ENCODE peak calls at places on chromosomes 3 and 15, in nine cellular contexts. One of them, this sample, is unnamed.

GRCh38 chr3:156291269-156292123 is 171.1 kb downstream of the KCNAB1 start:
- DNase-seq in cardiac muscle cell: peak
- DNase-seq in psoas muscle: peak
- DNase-seq in tibial nerve: no peak
- DNase-seq in AG04450: no peak
- DNase-seq in left ventricle myocardium inferior: peak
- DNase-seq in heart left ventricle: no peak
- DNase-seq in heart right ventricle: no peak
- DNase-seq in keratinocyte: no peak
- DNase-seq in this sample: no peak

GRCh38 chr3:52088445-52089367 is 32.3 kb upstream of the DUSP7 start:
- DNase-seq in cardiac muscle cell: peak
- DNase-seq in psoas muscle: no peak
- DNase-seq in tibial nerve: no peak
- DNase-seq in AG04450: no peak
- DNase-seq in left ventricle myocardium inferior: no peak
- DNase-seq in heart left ventricle: no peak
- DNase-seq in heart right ventricle: no peak
- DNase-seq in keratinocyte: no peak
- DNase-seq in this sample: no peak

GRCh38 chr3:193872265-193872753 is 263.6 kb upstream of the HES1 start:
- DNase-seq in cardiac muscle cell: peak
- DNase-seq in psoas muscle: peak
- DNase-seq in tibial nerve: no peak
- DNase-seq in AG04450: peak
- DNase-seq in left ventricle myocardium inferior: no peak
- DNase-seq in heart left ventricle: no peak
- DNase-seq in heart right ventricle: no peak
- DNase-seq in keratinocyte: peak
- DNase-seq in this sample: no peak

GRCh38 chr3:136209921-136210320 is 13.8 kb upstream of the MSL2 start:
- DNase-seq in cardiac muscle cell: no peak
- DNase-seq in psoas muscle: no peak
- DNase-seq in tibial nerve: no peak
- DNase-seq in AG04450: peak
- DNase-seq in left ventricle myocardium inferior: no peak
- DNase-seq in heart left ventricle: no peak
- DNase-seq in heart right ventricle: no peak
- DNase-seq in keratinocyte: no peak
- DNase-seq in this sample: no peak

GRCh38 chr15:97483232-97483631 is 477.3 kb upstream of the ARRDC4 start:
- DNase-seq in cardiac muscle cell: no peak
- DNase-seq in psoas muscle: no peak
- DNase-seq in tibial nerve: no peak
- DNase-seq in AG04450: no peak
- DNase-seq in left ventricle myocardium inferior: no peak
- DNase-seq in heart left ventricle: no peak
- DNase-seq in heart right ventricle: no peak
- DNase-seq in keratinocyte: no peak
- DNase-seq in this sample: no peak

GRCh38 chr15:40093224-40093842 is 15.3 kb downstream of the BMF start:
- DNase-seq in cardiac muscle cell: no peak
- DNase-seq in psoas muscle: no peak
- DNase-seq in tibial nerve: no peak
- DNase-seq in AG04450: no peak
- DNase-seq in left ventricle myocardium inferior: no peak
- DNase-seq in heart left ventricle: no peak
- DNase-seq in heart right ventricle: no peak
- DNase-seq in keratinocyte: no peak
- DNase-seq in this sample: no peak

GRCh38 chr3:98326036-98326435 is 27.6 kb upstream of the OR5K4 start:
- DNase-seq in cardiac muscle cell: no peak
- DNase-seq in psoas muscle: no peak
- DNase-seq in tibial nerve: no peak
- DNase-seq in AG04450: no peak
- DNase-seq in left ventricle myocardium inferior: no peak
- DNase-seq in heart left ventricle: no peak
- DNase-seq in heart right ventricle: no peak
- DNase-seq in keratinocyte: no peak
- DNase-seq in this sample: no peak

GRCh38 chr15:61682891-61683500 is 377.3 kb downstream of the VPS13C start:
- DNase-seq in cardiac muscle cell: no peak
- DNase-seq in psoas muscle: no peak
- DNase-seq in tibial nerve: no peak
- DNase-seq in AG04450: no peak
- DNase-seq in left ventricle myocardium inferior: no peak
- DNase-seq in heart left ventricle: no peak
- DNase-seq in heart right ventricle: no peak
- DNase-seq in keratinocyte: no peak
- DNase-seq in this sample: no peak

GRCh38 chr15:75720787-75721461 is 8.3 kb upstream of the CSPG4 start:
- DNase-seq in cardiac muscle cell: no peak
- DNase-seq in psoas muscle: peak
- DNase-seq in tibial nerve: no peak
- DNase-seq in AG04450: no peak
- DNase-seq in left ventricle myocardium inferior: no peak
- DNase-seq in heart left ventricle: no peak
- DNase-seq in heart right ventricle: no peak
- DNase-seq in keratinocyte: peak
- DNase-seq in this sample: no peak

GRCh38 chr3:185739264-185739701 is 85.6 kb downstream of the IGF2BP2 start:
- DNase-seq in cardiac muscle cell: no peak
- DNase-seq in psoas muscle: no peak
- DNase-seq in tibial nerve: no peak
- DNase-seq in AG04450: no peak
- DNase-seq in left ventricle myocardium inferior: no peak
- DNase-seq in heart left ventricle: no peak
- DNase-seq in heart right ventricle: no peak
- DNase-seq in keratinocyte: no peak
- DNase-seq in this sample: no peak

GRCh38 chr15:96230557-96231181 is 99.8 kb upstream of the NR2F2 start:
- DNase-seq in cardiac muscle cell: peak
- DNase-seq in psoas muscle: no peak
- DNase-seq in tibial nerve: no peak
- DNase-seq in AG04450: no peak
- DNase-seq in left ventricle myocardium inferior: no peak
- DNase-seq in heart left ventricle: no peak
- DNase-seq in heart right ventricle: no peak
- DNase-seq in keratinocyte: peak
- DNase-seq in this sample: no peak

GRCh38 chr15:49135893-49136292 is 19.5 kb downstream of the COPS2 start:
- DNase-seq in cardiac muscle cell: peak
- DNase-seq in psoas muscle: no peak
- DNase-seq in tibial nerve: no peak
- DNase-seq in AG04450: peak
- DNase-seq in left ventricle myocardium inferior: no peak
- DNase-seq in heart left ventricle: no peak
- DNase-seq in heart right ventricle: no peak
- DNase-seq in keratinocyte: no peak
- DNase-seq in this sample: no peak

GRCh38 chr15:42069025-42069424 is 25.3 kb downstream of the PLA2G4D start:
- DNase-seq in cardiac muscle cell: no peak
- DNase-seq in psoas muscle: no peak
- DNase-seq in tibial nerve: no peak
- DNase-seq in AG04450: no peak
- DNase-seq in left ventricle myocardium inferior: no peak
- DNase-seq in heart left ventricle: no peak
- DNase-seq in heart right ventricle: no peak
- DNase-seq in keratinocyte: no peak
- DNase-seq in this sample: no peak

GRCh38 chr3:9469953-9470352 is 72.5 kb downstream of the SETD5 start:
- DNase-seq in cardiac muscle cell: no peak
- DNase-seq in psoas muscle: no peak
- DNase-seq in tibial nerve: no peak
- DNase-seq in AG04450: no peak
- DNase-seq in left ventricle myocardium inferior: no peak
- DNase-seq in heart left ventricle: no peak
- DNase-seq in heart right ventricle: no peak
- DNase-seq in keratinocyte: no peak
- DNase-seq in this sample: no peak

GRCh38 chr15:59299919-59300617 is 72.6 kb downstream of the MYO1E start:
- DNase-seq in cardiac muscle cell: peak
- DNase-seq in psoas muscle: peak
- DNase-seq in tibial nerve: peak
- DNase-seq in AG04450: peak
- DNase-seq in left ventricle myocardium inferior: peak
- DNase-seq in heart left ventricle: peak
- DNase-seq in heart right ventricle: peak
- DNase-seq in keratinocyte: peak
- DNase-seq in this sample: peak

GRCh38 chr3:128845119-128845518 is 34.3 kb upstream of the ACAD9 start:
- DNase-seq in cardiac muscle cell: no peak
- DNase-seq in psoas muscle: no peak
- DNase-seq in tibial nerve: no peak
- DNase-seq in AG04450: no peak
- DNase-seq in left ventricle myocardium inferior: no peak
- DNase-seq in heart left ventricle: no peak
- DNase-seq in heart right ventricle: no peak
- DNase-seq in keratinocyte: no peak
- DNase-seq in this sample: no peak
- TF ChIP-seq CTCF in cardiac muscle cell: peak
- TF ChIP-seq CTCF in psoas muscle: no peak
- TF ChIP-seq CTCF in tibial nerve: no peak
- TF ChIP-seq CTCF in AG04450: no peak
- TF ChIP-seq CTCF in left ventricle myocardium inferior: no peak
- TF ChIP-seq CTCF in heart left ventricle: no peak
- TF ChIP-seq CTCF in heart right ventricle: no peak
- TF ChIP-seq CTCF in keratinocyte: no peak
- TF ChIP-seq CTCF in this sample: no peak

GRCh38 chr15:83061680-83062079 is 5.4 kb downstream of the BTBD1 start:
- DNase-seq in cardiac muscle cell: no peak
- DNase-seq in psoas muscle: no peak
- DNase-seq in tibial nerve: no peak
- DNase-seq in AG04450: no peak
- DNase-seq in left ventricle myocardium inferior: no peak
- DNase-seq in heart left ventricle: no peak
- DNase-seq in heart right ventricle: no peak
- DNase-seq in keratinocyte: no peak
- DNase-seq in this sample: no peak

GRCh38 chr15:83064859-83065258 is 2.2 kb downstream of the BTBD1 start:
- DNase-seq in cardiac muscle cell: no peak
- DNase-seq in psoas muscle: no peak
- DNase-seq in tibial nerve: no peak
- DNase-seq in AG04450: no peak
- DNase-seq in left ventricle myocardium inferior: no peak
- DNase-seq in heart left ventricle: no peak
- DNase-seq in heart right ventricle: no peak
- DNase-seq in keratinocyte: no peak
- DNase-seq in this sample: no peak

GRCh38 chr15:83062768-83063180 is 4.3 kb downstream of the BTBD1 start:
- DNase-seq in cardiac muscle cell: no peak
- DNase-seq in psoas muscle: no peak
- DNase-seq in tibial nerve: no peak
- DNase-seq in AG04450: no peak
- DNase-seq in left ventricle myocardium inferior: no peak
- DNase-seq in heart left ventricle: no peak
- DNase-seq in heart right ventricle: no peak
- DNase-seq in keratinocyte: no peak
- DNase-seq in this sample: no peak

GRCh38 chr15:83065431-83065830 is 1.6 kb downstream of the BTBD1 start:
- DNase-seq in cardiac muscle cell: no peak
- DNase-seq in psoas muscle: no peak
- DNase-seq in tibial nerve: no peak
- DNase-seq in AG04450: no peak
- DNase-seq in left ventricle myocardium inferior: no peak
- DNase-seq in heart left ventricle: no peak
- DNase-seq in heart right ventricle: no peak
- DNase-seq in keratinocyte: no peak
- DNase-seq in this sample: no peak

GRCh38 chr15:83063555-83063954 is 3.5 kb downstream of the BTBD1 start:
- DNase-seq in cardiac muscle cell: no peak
- DNase-seq in psoas muscle: no peak
- DNase-seq in tibial nerve: no peak
- DNase-seq in AG04450: no peak
- DNase-seq in left ventricle myocardium inferior: no peak
- DNase-seq in heart left ventricle: no peak
- DNase-seq in heart right ventricle: no peak
- DNase-seq in keratinocyte: no peak
- DNase-seq in this sample: no peak
- H3K4me3 ChIP-seq in cardiac muscle cell: no peak
- H3K4me3 ChIP-seq in psoas muscle: peak
- H3K4me3 ChIP-seq in tibial nerve: no peak
- H3K4me3 ChIP-seq in AG04450: no peak
- H3K4me3 ChIP-seq in left ventricle myocardium inferior: peak
- H3K4me3 ChIP-seq in heart left ventricle: peak
- H3K4me3 ChIP-seq in heart right ventricle: no peak
- H3K4me3 ChIP-seq in keratinocyte: no peak
- H3K4me3 ChIP-seq in this sample: no peak

GRCh38 chr15:52180196-52180835 is 10.9 kb downstream of the GNB5 start:
- DNase-seq in cardiac muscle cell: no peak
- DNase-seq in psoas muscle: no peak
- DNase-seq in tibial nerve: no peak
- DNase-seq in AG04450: no peak
- DNase-seq in left ventricle myocardium inferior: no peak
- DNase-seq in heart left ventricle: no peak
- DNase-seq in heart right ventricle: no peak
- DNase-seq in keratinocyte: no peak
- DNase-seq in this sample: no peak

GRCh38 chr15:52183562-52184173 is 7.5 kb downstream of the GNB5 start:
- DNase-seq in cardiac muscle cell: peak
- DNase-seq in psoas muscle: no peak
- DNase-seq in tibial nerve: no peak
- DNase-seq in AG04450: no peak
- DNase-seq in left ventricle myocardium inferior: no peak
- DNase-seq in heart left ventricle: no peak
- DNase-seq in heart right ventricle: no peak
- DNase-seq in keratinocyte: no peak
- DNase-seq in this sample: no peak

GRCh38 chr15:52180851-52181450 is 10.2 kb downstream of the GNB5 start:
- DNase-seq in cardiac muscle cell: no peak
- DNase-seq in psoas muscle: no peak
- DNase-seq in tibial nerve: no peak
- DNase-seq in AG04450: no peak
- DNase-seq in left ventricle myocardium inferior: no peak
- DNase-seq in heart left ventricle: no peak
- DNase-seq in heart right ventricle: no peak
- DNase-seq in keratinocyte: no peak
- DNase-seq in this sample: no peak

GRCh38 chr15:52184721-52185120 is 6.5 kb downstream of the GNB5 start:
- DNase-seq in cardiac muscle cell: no peak
- DNase-seq in psoas muscle: no peak
- DNase-seq in tibial nerve: no peak
- DNase-seq in AG04450: no peak
- DNase-seq in left ventricle myocardium inferior: no peak
- DNase-seq in heart left ventricle: no peak
- DNase-seq in heart right ventricle: no peak
- DNase-seq in keratinocyte: no peak
- DNase-seq in this sample: no peak

GRCh38 chr15:52181938-52182780 is 9.0 kb downstream of the GNB5 start:
- DNase-seq in cardiac muscle cell: peak
- DNase-seq in psoas muscle: no peak
- DNase-seq in tibial nerve: no peak
- DNase-seq in AG04450: no peak
- DNase-seq in left ventricle myocardium inferior: no peak
- DNase-seq in heart left ventricle: no peak
- DNase-seq in heart right ventricle: no peak
- DNase-seq in keratinocyte: no peak
- DNase-seq in this sample: no peak
- H3K27ac ChIP-seq in cardiac muscle cell: no peak
- H3K27ac ChIP-seq in psoas muscle: no peak
- H3K27ac ChIP-seq in tibial nerve: no peak
- H3K27ac ChIP-seq in AG04450: no peak
- H3K27ac ChIP-seq in left ventricle myocardium inferior: no peak
- H3K27ac ChIP-seq in heart left ventricle: no peak
- H3K27ac ChIP-seq in heart right ventricle: no peak
- H3K27ac ChIP-seq in keratinocyte: no peak
- H3K27ac ChIP-seq in this sample: no peak

GRCh38 chr15:28954466-28955159 is 68.8 kb downstream of the APBA2 start:
- DNase-seq in cardiac muscle cell: no peak
- DNase-seq in psoas muscle: no peak
- DNase-seq in tibial nerve: no peak
- DNase-seq in AG04450: no peak
- DNase-seq in left ventricle myocardium inferior: no peak
- DNase-seq in heart left ventricle: no peak
- DNase-seq in heart right ventricle: no peak
- DNase-seq in keratinocyte: no peak
- DNase-seq in this sample: no peak
- TF ChIP-seq CTCF in cardiac muscle cell: no peak
- TF ChIP-seq CTCF in psoas muscle: no peak
- TF ChIP-seq CTCF in tibial nerve: no peak
- TF ChIP-seq CTCF in AG04450: no peak
- TF ChIP-seq CTCF in left ventricle myocardium inferior: no peak
- TF ChIP-seq CTCF in heart left ventricle: no peak
- TF ChIP-seq CTCF in heart right ventricle: no peak
- TF ChIP-seq CTCF in keratinocyte: no peak
- TF ChIP-seq CTCF in this sample: no peak

This sample was measured in esophagus squamous epithelium.